ENCODE peak calls at places on chromosomes 16 and 17, in four cellular contexts. One of them, this sample, is unnamed.

GRCh38 chr17:13029340-13029739 is 11.5 kb upstream of the ELAC2 start:
- DNase-seq in hepatocyte: no peak
- DNase-seq in psoas muscle: no peak
- DNase-seq in WERI-Rb-1: no peak
- DNase-seq in this sample: no peak

GRCh38 chr17:55420067-55420775 is 1.4 kb downstream of the MMD start:
- DNase-seq in psoas muscle: no peak
- DNase-seq in hepatocyte: no peak
- DNase-seq in WERI-Rb-1: no peak
- DNase-seq in this sample: no peak

GRCh38 chr16:89035013-89035697 is 58.1 kb upstream of the CBFA2T3 start:
- DNase-seq in psoas muscle: no peak
- DNase-seq in WERI-Rb-1: no peak
- DNase-seq in hepatocyte: no peak
- DNase-seq in this sample: no peak

GRCh38 chr17:45247429-45248131 is 14.3 kb downstream of the SPATA32 start:
- DNase-seq in hepatocyte: peak
- DNase-seq in psoas muscle: peak
- DNase-seq in WERI-Rb-1: peak
- DNase-seq in this sample: peak

GRCh38 chr16:77450790-77451487 is 16.1 kb upstream of the ADAMTS18 start:
- DNase-seq in hepatocyte: peak
- DNase-seq in psoas muscle: no peak
- DNase-seq in WERI-Rb-1: no peak
- DNase-seq in this sample: no peak

GRCh38 chr16:77435240-77435819 is 496 bp upstream of the ADAMTS18 start:
- DNase-seq in WERI-Rb-1: no peak
- DNase-seq in hepatocyte: no peak
- DNase-seq in psoas muscle: no peak
- DNase-seq in this sample: no peak

GRCh38 chr17:10683853-10684252 is 13.5 kb downstream of the SCO1 start:
- DNase-seq in psoas muscle: no peak
- DNase-seq in hepatocyte: no peak
- DNase-seq in WERI-Rb-1: no peak
- DNase-seq in this sample: no peak

GRCh38 chr16:117381-118365 is 20.8 kb downstream of the NPRL3 start:
- DNase-seq in WERI-Rb-1: peak
- DNase-seq in psoas muscle: peak
- DNase-seq in hepatocyte: peak
- DNase-seq in this sample: peak

GRCh38 chr16:27853651-27854050 is 209.9 kb downstream of the GSG1L start:
- DNase-seq in WERI-Rb-1: no peak
- DNase-seq in psoas muscle: no peak
- DNase-seq in hepatocyte: no peak
- DNase-seq in this sample: no peak

GRCh38 chr17:44981221-44981968 is 13.3 kb upstream of the C1QL1 start:
- DNase-seq in psoas muscle: no peak
- DNase-seq in hepatocyte: peak
- DNase-seq in WERI-Rb-1: no peak
- DNase-seq in this sample: no peak

GRCh38 chr17:47324224-47325020 is 667 bp downstream of the EFCAB13 start:
- DNase-seq in WERI-Rb-1: no peak
- DNase-seq in hepatocyte: peak
- DNase-seq in psoas muscle: peak
- DNase-seq in this sample: peak

GRCh38 chr16:67279296-67280089 is at the start of gene PLEKHG4:
- DNase-seq in hepatocyte: peak
- DNase-seq in WERI-Rb-1: peak
- DNase-seq in psoas muscle: peak
- DNase-seq in this sample: peak

GRCh38 chr17:81517339-81518112 is 4.9 kb upstream of the ACTG1 start:
- DNase-seq in psoas muscle: peak
- DNase-seq in WERI-Rb-1: peak
- DNase-seq in hepatocyte: no peak
- DNase-seq in this sample: peak

GRCh38 chr17:16937431-16937830 is 34.5 kb downstream of the TNFRSF13B start:
- DNase-seq in hepatocyte: no peak
- DNase-seq in psoas muscle: no peak
- DNase-seq in WERI-Rb-1: no peak
- DNase-seq in this sample: no peak

GRCh38 chr16:29765167-29766032 is 12.7 kb upstream of the ZG16 start:
- DNase-seq in psoas muscle: no peak
- DNase-seq in hepatocyte: peak
- DNase-seq in WERI-Rb-1: peak
- DNase-seq in this sample: peak

GRCh38 chr16:3019594-3020246 is 448 bp upstream of the TNFRSF12A start:
- DNase-seq in hepatocyte: no peak
- DNase-seq in psoas muscle: no peak
- DNase-seq in WERI-Rb-1: no peak
- DNase-seq in this sample: no peak

GRCh38 chr16:25110392-25110947 is 1.1 kb upstream of the LCMT1 start:
- DNase-seq in psoas muscle: no peak
- DNase-seq in WERI-Rb-1: no peak
- DNase-seq in hepatocyte: no peak
- DNase-seq in this sample: peak

GRCh38 chr16:25107466-25107792 is 4.1 kb upstream of the LCMT1 start:
- DNase-seq in psoas muscle: no peak
- DNase-seq in WERI-Rb-1: no peak
- DNase-seq in hepatocyte: no peak
- DNase-seq in this sample: no peak

GRCh38 chr16:25109643-25110042 is 1.9 kb upstream of the LCMT1 start:
- DNase-seq in psoas muscle: peak
- DNase-seq in hepatocyte: peak
- DNase-seq in WERI-Rb-1: no peak
- DNase-seq in this sample: peak

GRCh38 chr16:25108054-25108453 is 3.5 kb upstream of the LCMT1 start:
- DNase-seq in hepatocyte: no peak
- DNase-seq in psoas muscle: no peak
- DNase-seq in WERI-Rb-1: peak
- DNase-seq in this sample: peak

GRCh38 chr16:25106567-25107465 is 4.7 kb upstream of the LCMT1 start:
- DNase-seq in psoas muscle: peak
- DNase-seq in hepatocyte: peak
- DNase-seq in WERI-Rb-1: peak
- DNase-seq in this sample: peak
- H3K4me3 ChIP-seq in psoas muscle: peak
- H3K4me3 ChIP-seq in hepatocyte: peak
- H3K4me3 ChIP-seq in WERI-Rb-1: peak
- H3K4me3 ChIP-seq in this sample: peak

DNA sequence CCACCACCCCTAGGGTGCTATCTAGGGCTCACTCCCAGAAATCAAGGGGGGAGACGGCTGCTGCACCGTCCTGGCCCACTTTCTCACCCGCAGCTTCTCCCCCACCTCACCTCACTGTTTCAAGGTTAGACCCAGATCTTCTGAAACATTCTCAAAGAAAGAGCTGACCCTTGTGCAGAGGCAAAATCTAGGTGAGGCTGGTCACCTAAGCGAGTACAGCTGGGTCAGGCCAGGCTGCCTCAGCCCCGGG is 27.0 kb downstream of the GNPTG start:
- DNase-seq in hepatocyte: no peak
- DNase-seq in psoas muscle: no peak
- DNase-seq in WERI-Rb-1: no peak
- DNase-seq in this sample: no peak
- H3K4me3 ChIP-seq in hepatocyte: no peak
- H3K4me3 ChIP-seq in psoas muscle: peak
- H3K4me3 ChIP-seq in WERI-Rb-1: peak
- H3K4me3 ChIP-seq in this sample: peak

GRCh38 chr17:27247071-27247957 is 46.6 kb upstream of the WSB1 start:
- DNase-seq in hepatocyte: peak
- DNase-seq in WERI-Rb-1: no peak
- DNase-seq in psoas muscle: peak
- DNase-seq in this sample: peak

GRCh38 chr17:27246537-27246936 is 47.4 kb upstream of the WSB1 start:
- DNase-seq in WERI-Rb-1: no peak
- DNase-seq in hepatocyte: no peak
- DNase-seq in psoas muscle: no peak
- DNase-seq in this sample: no peak

GRCh38 chr17:27244481-27245223 is 49.3 kb upstream of the WSB1 start:
- DNase-seq in hepatocyte: peak
- DNase-seq in psoas muscle: peak
- DNase-seq in WERI-Rb-1: no peak
- DNase-seq in this sample: peak

GRCh38 chr17:27244019-27244418 is 49.9 kb upstream of the WSB1 start:
- DNase-seq in psoas muscle: no peak
- DNase-seq in WERI-Rb-1: no peak
- DNase-seq in hepatocyte: no peak
- DNase-seq in this sample: no peak

DNA sequence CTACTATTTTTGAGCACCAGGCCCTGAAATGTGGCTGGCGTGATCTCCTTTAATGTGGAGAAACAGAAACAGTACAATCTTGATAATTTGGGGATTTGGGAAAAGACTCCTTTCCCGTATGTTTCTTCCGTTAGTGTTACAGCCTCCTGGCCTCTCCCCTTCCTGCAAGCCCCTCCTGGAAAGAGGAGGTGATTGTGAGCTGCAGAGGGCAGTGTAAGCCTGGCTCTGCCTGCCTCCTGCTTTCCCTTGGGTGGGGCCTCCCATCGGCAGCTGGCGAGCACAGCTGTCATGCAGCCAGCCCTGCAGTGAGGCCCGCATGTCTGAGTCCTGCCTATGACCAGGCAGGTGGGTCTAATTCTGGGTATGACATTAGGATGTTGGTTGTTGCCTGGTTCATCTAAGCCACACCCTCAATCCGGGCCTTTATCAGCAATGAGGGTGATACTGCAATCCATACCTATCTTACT is 48.7 kb upstream of the WSB1 start:
- DNase-seq in psoas muscle: peak
- DNase-seq in hepatocyte: peak
- DNase-seq in WERI-Rb-1: peak
- DNase-seq in this sample: peak
- H3K4me3 ChIP-seq in psoas muscle: peak
- H3K4me3 ChIP-seq in hepatocyte: no peak
- H3K4me3 ChIP-seq in WERI-Rb-1: no peak
- H3K4me3 ChIP-seq in this sample: no peak

GRCh38 chr17:8176998-8177731 is 985 bp upstream of the TMEM107 start:
- DNase-seq in psoas muscle: peak
- DNase-seq in WERI-Rb-1: peak
- DNase-seq in hepatocyte: peak
- DNase-seq in this sample: no peak

GRCh38 chr17:8173871-8174322 is 2.3 kb downstream of the TMEM107 start:
- DNase-seq in psoas muscle: no peak
- DNase-seq in hepatocyte: peak
- DNase-seq in WERI-Rb-1: no peak
- DNase-seq in this sample: peak

GRCh38 chr17:8176197-8176940 is at the start of gene TMEM107:
- DNase-seq in hepatocyte: peak
- DNase-seq in WERI-Rb-1: peak
- DNase-seq in psoas muscle: peak
- DNase-seq in this sample: peak

GRCh38 chr17:8175795-8176196 is 384 bp downstream of the TMEM107 start:
- DNase-seq in WERI-Rb-1: no peak
- DNase-seq in hepatocyte: peak
- DNase-seq in psoas muscle: no peak
- DNase-seq in this sample: peak

DNA sequence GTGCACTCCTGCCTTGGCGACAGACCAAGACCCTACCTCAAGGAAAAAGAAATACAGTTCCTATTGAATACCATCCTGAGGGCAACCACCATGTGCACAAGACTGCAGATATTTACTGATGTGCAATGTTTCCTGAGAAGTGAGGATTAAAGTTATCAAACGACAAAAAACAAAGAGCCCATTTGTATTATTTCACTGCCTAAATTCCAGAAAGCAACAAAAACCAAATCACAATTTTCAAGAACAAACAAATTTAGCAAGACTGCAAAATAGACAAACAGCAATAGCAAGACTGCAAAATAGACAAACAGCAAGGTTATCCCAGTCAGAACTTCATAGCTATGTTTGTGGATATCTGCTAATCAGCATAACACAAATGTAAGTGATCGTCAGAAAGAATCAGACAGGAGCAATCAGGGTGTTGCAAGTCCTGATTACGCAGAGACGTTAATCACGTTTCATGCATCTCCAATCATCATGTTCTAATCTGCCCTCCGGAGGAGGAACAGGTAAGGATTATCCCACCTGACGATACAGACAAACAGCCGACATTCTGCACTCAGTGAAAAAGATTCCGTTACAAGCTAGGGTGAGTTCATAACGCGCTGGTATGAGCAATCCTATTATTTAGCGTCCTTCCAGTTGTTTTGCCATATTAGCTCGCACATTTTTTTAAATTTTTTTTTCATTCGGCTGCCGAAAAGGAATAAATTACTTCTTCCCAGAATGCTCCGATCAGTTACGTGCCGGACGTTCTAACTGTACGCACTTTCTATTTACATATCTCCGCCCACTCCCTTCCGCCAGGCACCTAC is 2.9 kb downstream of the TMEM107 start:
- DNase-seq in WERI-Rb-1: peak
- DNase-seq in psoas muscle: peak
- DNase-seq in hepatocyte: peak
- DNase-seq in this sample: peak
- H3K4me3 ChIP-seq in WERI-Rb-1: peak
- H3K4me3 ChIP-seq in psoas muscle: peak
- H3K4me3 ChIP-seq in hepatocyte: peak
- H3K4me3 ChIP-seq in this sample: peak

DNA sequence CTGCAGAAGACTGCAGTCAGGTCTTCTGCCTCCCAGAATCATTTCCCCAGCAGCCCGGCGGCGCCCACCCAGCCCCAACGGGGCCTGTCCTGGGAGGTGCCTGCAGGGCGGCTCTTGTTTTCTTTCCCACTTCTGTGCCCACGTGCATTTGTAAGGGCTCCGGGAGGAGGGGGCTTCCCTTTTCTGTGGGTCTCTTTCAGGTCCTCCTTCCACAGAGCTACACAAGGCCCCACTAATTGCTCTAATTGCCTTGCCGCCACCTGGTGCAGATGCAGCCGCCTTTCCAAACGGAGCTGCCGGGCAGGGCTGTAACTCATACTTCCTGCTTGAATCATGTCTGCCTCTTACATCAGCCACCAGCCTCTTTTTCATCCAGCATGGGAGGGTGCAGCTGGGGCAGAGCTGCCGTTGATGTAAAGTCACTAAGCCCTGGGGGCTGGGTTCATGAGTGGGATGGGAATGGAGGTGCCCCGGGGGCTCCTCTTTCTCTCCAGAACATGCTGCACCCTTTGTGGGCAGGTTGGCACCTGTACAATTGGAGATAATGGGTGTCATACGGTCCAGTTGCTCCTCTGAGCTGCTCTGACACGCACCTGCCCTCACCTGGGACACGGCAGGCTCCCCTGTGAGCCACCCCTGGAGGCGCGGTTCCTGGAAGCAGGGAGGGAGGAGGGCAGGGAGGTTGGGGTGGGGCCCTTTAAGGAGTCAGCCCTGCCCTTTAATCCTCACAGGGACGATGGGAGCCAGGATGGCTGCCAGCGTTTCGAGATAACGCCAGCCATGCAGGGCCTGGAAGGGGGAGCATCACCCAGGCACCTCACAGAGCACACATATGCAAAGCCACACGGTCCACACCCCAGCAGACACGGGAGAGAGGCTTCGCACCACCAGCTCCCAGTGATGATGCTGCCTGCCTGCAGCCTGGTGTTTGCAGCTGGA is 41.1 kb upstream of the KLHDC4 start:
- DNase-seq in hepatocyte: peak
- DNase-seq in WERI-Rb-1: peak
- DNase-seq in psoas muscle: no peak
- DNase-seq in this sample: peak
- H3K4me3 ChIP-seq in hepatocyte: no peak
- H3K4me3 ChIP-seq in WERI-Rb-1: no peak
- H3K4me3 ChIP-seq in psoas muscle: no peak
- H3K4me3 ChIP-seq in this sample: peak

This sample was measured in transverse colon.